ENCODE peak calls at places on chromosomes 12 and 14, in eight cellular contexts. One of them, this sample, is unnamed.

GRCh38 chr14:102826751-102827675 is 49.8 kb downstream of the TRAF3 start:
- DNase-seq in stomach: no peak
- DNase-seq in spleen: no peak
- DNase-seq in GM12878: no peak
- DNase-seq in IMR-90: no peak
- DNase-seq in K562: no peak
- DNase-seq in transverse colon: no peak
- DNase-seq in uterus: no peak
- DNase-seq in this sample: no peak

GRCh38 chr12:86138770-86139169 is 117.4 kb downstream of the MGAT4C start:
- DNase-seq in stomach: no peak
- DNase-seq in spleen: no peak
- DNase-seq in GM12878: no peak
- DNase-seq in IMR-90: no peak
- DNase-seq in K562: no peak
- DNase-seq in transverse colon: no peak
- DNase-seq in uterus: no peak
- DNase-seq in this sample: no peak

GRCh38 chr12:100539209-100539608 is 34.3 kb upstream of the GAS2L3 start:
- DNase-seq in stomach: no peak
- DNase-seq in spleen: no peak
- DNase-seq in GM12878: no peak
- DNase-seq in IMR-90: peak
- DNase-seq in K562: peak
- DNase-seq in transverse colon: no peak
- DNase-seq in uterus: no peak
- DNase-seq in this sample: no peak

GRCh38 chr12:123762715-123763052 is 583 bp downstream of the DNAH10 start:
- DNase-seq in stomach: no peak
- DNase-seq in spleen: no peak
- DNase-seq in GM12878: no peak
- DNase-seq in IMR-90: no peak
- DNase-seq in K562: no peak
- DNase-seq in transverse colon: no peak
- DNase-seq in uterus: no peak
- DNase-seq in this sample: no peak

GRCh38 chr12:74847169-74847568 is 309.5 kb downstream of the ATXN7L3B start:
- DNase-seq in stomach: no peak
- DNase-seq in spleen: no peak
- DNase-seq in GM12878: no peak
- DNase-seq in IMR-90: no peak
- DNase-seq in K562: no peak
- DNase-seq in transverse colon: no peak
- DNase-seq in uterus: no peak
- DNase-seq in this sample: no peak

GRCh38 chr14:71403673-71404072 is 496.4 kb downstream of the PCNX1 start:
- DNase-seq in stomach: no peak
- DNase-seq in spleen: no peak
- DNase-seq in GM12878: peak
- DNase-seq in IMR-90: peak
- DNase-seq in K562: no peak
- DNase-seq in transverse colon: peak
- DNase-seq in uterus: no peak
- DNase-seq in this sample: no peak

GRCh38 chr12:52080403-52081201 is 1.1 kb downstream of the SMIM41 start:
- DNase-seq in stomach: no peak
- DNase-seq in spleen: no peak
- DNase-seq in GM12878: no peak
- DNase-seq in IMR-90: no peak
- DNase-seq in K562: no peak
- DNase-seq in transverse colon: no peak
- DNase-seq in uterus: no peak
- DNase-seq in this sample: no peak

GRCh38 chr12:70843363-70843762 is 77.2 kb downstream of the PTPRR start:
- DNase-seq in stomach: no peak
- DNase-seq in spleen: no peak
- DNase-seq in GM12878: no peak
- DNase-seq in IMR-90: no peak
- DNase-seq in K562: no peak
- DNase-seq in transverse colon: no peak
- DNase-seq in uterus: no peak
- DNase-seq in this sample: no peak

GRCh38 chr14:69090187-69090789 is 62.6 kb downstream of the DCAF5 start:
- DNase-seq in stomach: no peak
- DNase-seq in spleen: no peak
- DNase-seq in GM12878: no peak
- DNase-seq in IMR-90: peak
- DNase-seq in K562: peak
- DNase-seq in transverse colon: peak
- DNase-seq in uterus: no peak
- DNase-seq in this sample: no peak

GRCh38 chr12:14843425-14843887 is at the start of gene ART4:
- DNase-seq in stomach: no peak
- DNase-seq in spleen: peak
- DNase-seq in GM12878: no peak
- DNase-seq in IMR-90: no peak
- DNase-seq in K562: peak
- DNase-seq in transverse colon: no peak
- DNase-seq in uterus: no peak
- DNase-seq in this sample: no peak

GRCh38 chr14:91387135-91387849 is 30.3 kb downstream of the CCDC88C start:
- DNase-seq in stomach: no peak
- DNase-seq in spleen: no peak
- DNase-seq in GM12878: no peak
- DNase-seq in IMR-90: peak
- DNase-seq in K562: no peak
- DNase-seq in transverse colon: no peak
- DNase-seq in uterus: no peak
- DNase-seq in this sample: no peak

DNA sequence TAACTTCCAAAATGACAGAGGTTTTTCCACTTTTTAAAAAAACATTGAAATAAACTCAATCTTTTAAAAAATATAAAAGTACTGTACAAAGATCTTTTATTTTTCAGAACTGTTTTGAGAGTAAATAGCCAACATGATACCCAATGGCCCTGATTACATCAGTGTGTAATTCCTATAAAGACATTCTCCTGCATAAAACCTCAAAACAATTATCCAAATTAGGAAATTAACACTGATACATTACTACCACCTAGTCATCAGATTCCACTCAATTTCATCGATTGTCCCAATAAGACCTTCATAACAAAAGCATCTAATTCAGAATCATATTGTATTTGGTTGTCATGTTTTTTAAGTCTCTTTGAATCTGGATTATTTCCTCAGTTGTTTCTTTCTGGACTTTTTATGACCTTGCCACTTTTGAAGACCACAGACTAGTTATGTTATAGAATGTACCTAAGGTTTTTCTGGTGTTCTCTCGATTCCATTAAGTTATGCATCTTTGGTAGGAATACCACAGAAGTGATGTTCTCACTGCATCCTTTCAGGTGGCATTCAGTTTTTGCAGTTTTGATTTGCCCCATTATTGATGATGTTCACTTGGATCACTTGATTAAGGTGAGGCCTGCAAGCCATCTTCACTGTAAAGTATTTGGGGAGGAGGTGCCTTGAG is 4.0 kb upstream of the YEATS4 start:
- DNase-seq in stomach: no peak
- DNase-seq in spleen: no peak
- DNase-seq in GM12878: no peak
- DNase-seq in IMR-90: no peak
- DNase-seq in K562: no peak
- DNase-seq in transverse colon: no peak
- DNase-seq in uterus: no peak
- DNase-seq in this sample: no peak
- H3K27ac ChIP-seq in stomach: no peak
- H3K27ac ChIP-seq in spleen: no peak
- H3K27ac ChIP-seq in GM12878: no peak
- H3K27ac ChIP-seq in IMR-90: no peak
- H3K27ac ChIP-seq in K562: no peak
- H3K27ac ChIP-seq in transverse colon: no peak
- H3K27ac ChIP-seq in uterus: no peak
- H3K27ac ChIP-seq in this sample: no peak

GRCh38 chr12:133181238-133181959 is at the start of gene ZNF268:
- DNase-seq in stomach: peak
- DNase-seq in spleen: peak
- DNase-seq in GM12878: peak
- DNase-seq in IMR-90: peak
- DNase-seq in K562: peak
- DNase-seq in transverse colon: peak
- DNase-seq in uterus: peak
- DNase-seq in this sample: peak
- TF ChIP-seq POLR2A in stomach: no peak
- TF ChIP-seq POLR2A in spleen: no peak
- TF ChIP-seq POLR2A in GM12878: peak
- TF ChIP-seq POLR2A in IMR-90: peak
- TF ChIP-seq POLR2A in K562: peak
- TF ChIP-seq POLR2A in transverse colon: peak
- TF ChIP-seq POLR2A in uterus: peak
- TF ChIP-seq POLR2A in this sample: peak

GRCh38 chr12:118034429-118035193 is 18.1 kb downstream of the RFC5 start:
- DNase-seq in stomach: no peak
- DNase-seq in spleen: no peak
- DNase-seq in GM12878: no peak
- DNase-seq in IMR-90: peak
- DNase-seq in K562: no peak
- DNase-seq in transverse colon: peak
- DNase-seq in uterus: no peak
- DNase-seq in this sample: no peak
- TF ChIP-seq CTCF in stomach: peak
- TF ChIP-seq CTCF in spleen: no peak
- TF ChIP-seq CTCF in GM12878: no peak
- TF ChIP-seq CTCF in IMR-90: peak
- TF ChIP-seq CTCF in K562: peak
- TF ChIP-seq CTCF in transverse colon: peak
- TF ChIP-seq CTCF in uterus: no peak
- TF ChIP-seq CTCF in this sample: no peak

GRCh38 chr12:32131666-32132065 is 25.0 kb downstream of the BICD1 start:
- DNase-seq in stomach: no peak
- DNase-seq in spleen: no peak
- DNase-seq in GM12878: no peak
- DNase-seq in IMR-90: no peak
- DNase-seq in K562: no peak
- DNase-seq in transverse colon: no peak
- DNase-seq in uterus: no peak
- DNase-seq in this sample: no peak

GRCh38 chr12:32135967-32136366 is 29.3 kb downstream of the BICD1 start:
- DNase-seq in stomach: no peak
- DNase-seq in spleen: no peak
- DNase-seq in GM12878: no peak
- DNase-seq in IMR-90: no peak
- DNase-seq in K562: no peak
- DNase-seq in transverse colon: no peak
- DNase-seq in uterus: no peak
- DNase-seq in this sample: no peak

GRCh38 chr12:32139064-32139421 is 32.4 kb downstream of the BICD1 start:
- DNase-seq in stomach: no peak
- DNase-seq in spleen: no peak
- DNase-seq in GM12878: peak
- DNase-seq in IMR-90: peak
- DNase-seq in K562: no peak
- DNase-seq in transverse colon: peak
- DNase-seq in uterus: no peak
- DNase-seq in this sample: peak

GRCh38 chr12:32136404-32136803 is 29.8 kb downstream of the BICD1 start:
- DNase-seq in stomach: no peak
- DNase-seq in spleen: no peak
- DNase-seq in GM12878: no peak
- DNase-seq in IMR-90: no peak
- DNase-seq in K562: no peak
- DNase-seq in transverse colon: no peak
- DNase-seq in uterus: no peak
- DNase-seq in this sample: no peak

DNA sequence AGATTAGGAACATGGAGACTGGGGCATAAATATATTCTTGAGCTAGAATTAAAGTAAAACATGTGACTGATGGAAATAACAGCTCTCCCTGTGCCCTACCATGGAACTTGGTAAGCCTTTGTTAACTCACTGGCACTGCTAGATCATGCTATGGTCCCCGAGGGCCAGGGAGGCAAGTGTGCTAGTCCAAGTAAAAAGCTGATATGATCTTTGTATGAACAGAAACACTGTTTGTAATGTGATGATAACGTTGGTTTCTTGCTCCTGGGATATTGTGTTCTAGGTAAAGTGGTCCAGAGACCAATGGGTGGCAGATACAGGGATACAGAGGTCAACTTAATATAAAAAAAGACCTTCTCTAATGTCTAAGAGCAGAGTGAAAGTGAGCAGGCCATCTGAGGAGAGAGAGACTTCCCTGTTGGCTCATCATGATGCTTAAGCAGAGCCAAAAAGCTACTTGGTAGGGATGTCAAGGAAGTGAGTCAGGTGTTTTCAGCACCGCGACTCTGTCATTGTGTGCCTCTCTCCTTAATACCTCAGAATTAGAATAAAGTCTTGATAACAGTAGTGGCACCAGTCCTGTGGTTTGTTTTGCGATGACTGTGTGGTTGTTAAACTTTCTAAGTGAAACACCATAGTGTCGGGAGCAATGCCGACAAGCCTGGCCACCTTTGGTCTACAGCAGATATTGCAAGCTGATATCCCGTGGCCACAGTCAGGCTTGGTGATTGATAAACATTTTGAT is 27.7 kb downstream of the BICD1 start:
- DNase-seq in stomach: no peak
- DNase-seq in spleen: no peak
- DNase-seq in GM12878: peak
- DNase-seq in IMR-90: peak
- DNase-seq in K562: no peak
- DNase-seq in transverse colon: peak
- DNase-seq in uterus: no peak
- DNase-seq in this sample: no peak
- H3K27ac ChIP-seq in stomach: peak
- H3K27ac ChIP-seq in spleen: peak
- H3K27ac ChIP-seq in GM12878: peak
- H3K27ac ChIP-seq in IMR-90: peak
- H3K27ac ChIP-seq in K562: no peak
- H3K27ac ChIP-seq in transverse colon: no peak
- H3K27ac ChIP-seq in uterus: peak
- H3K27ac ChIP-seq in this sample: no peak

DNA sequence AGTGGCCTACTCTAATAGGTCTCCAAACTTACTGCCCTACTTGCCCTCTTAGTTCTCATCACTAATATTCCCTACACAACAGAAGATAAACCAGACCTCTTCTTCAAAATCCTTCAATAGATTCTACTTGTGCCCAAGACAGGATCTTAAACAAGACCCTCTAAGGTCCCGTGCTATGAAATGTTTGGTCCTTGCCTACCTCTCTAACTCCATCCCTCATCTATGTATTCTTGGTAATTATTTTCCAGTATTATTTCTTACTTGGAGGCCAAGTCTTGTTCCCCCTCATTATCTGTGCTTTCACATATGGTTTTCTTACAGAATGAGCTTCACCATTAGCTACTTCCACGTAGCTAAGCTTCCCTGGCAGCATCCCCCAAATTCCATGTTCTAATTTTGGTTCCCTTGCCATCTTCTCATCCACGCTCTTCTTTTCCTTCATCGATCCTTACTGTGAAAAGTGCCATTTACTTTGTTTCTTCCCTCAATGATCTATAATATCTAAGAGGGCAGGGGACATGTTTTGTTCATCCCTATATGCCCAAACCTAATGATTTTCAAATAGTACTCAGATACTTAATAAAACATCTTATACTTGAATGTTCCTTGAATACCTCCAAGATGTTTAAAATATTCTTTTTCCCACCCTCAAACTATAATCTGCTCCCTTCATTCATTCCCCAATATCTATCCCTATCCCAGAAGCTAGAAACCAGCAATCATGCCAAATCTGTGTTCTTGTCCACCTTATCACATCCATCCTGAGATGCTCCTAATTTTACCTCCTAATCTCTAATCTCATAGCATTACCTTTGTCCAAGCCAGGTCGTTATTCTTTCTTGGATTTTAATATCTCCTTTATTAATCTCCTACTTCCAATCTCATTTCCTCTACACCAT is 10.1 kb downstream of the HNRNPC start:
- DNase-seq in stomach: no peak
- DNase-seq in spleen: no peak
- DNase-seq in GM12878: no peak
- DNase-seq in IMR-90: no peak
- DNase-seq in K562: no peak
- DNase-seq in transverse colon: no peak
- DNase-seq in uterus: no peak
- DNase-seq in this sample: no peak
- TF ChIP-seq POLR2A in stomach: no peak
- TF ChIP-seq POLR2A in spleen: no peak
- TF ChIP-seq POLR2A in GM12878: peak
- TF ChIP-seq POLR2A in IMR-90: peak
- TF ChIP-seq POLR2A in K562: peak
- TF ChIP-seq POLR2A in transverse colon: no peak
- TF ChIP-seq POLR2A in uterus: no peak
- TF ChIP-seq POLR2A in this sample: no peak